ENCODE peak calls at places on chromosomes 2 and 18, in four cellular contexts. H, V, Y and M are unnamed samples.
A peak's percentile ranks its signal among the peaks of the same experiment; 100 is the strongest.

GRCh38 chr2:54271843-54272600 is 16.0 kb upstream of the TSPYL6 start:
- DNase-seq in H (no peak), Y (no peak), V (no peak), M (no peak)

GRCh38 chr2:160210599-160211138 is 10.6 kb upstream of the ITGB6 start:
- DNase-seq in H (peak; percentile 25), Y (peak; percentile 39), V (peak; percentile 46), M (no peak)

GRCh38 chr2:168245074-168245825 is 2.1 kb downstream of the STK39 start:
- DNase-seq in V (peak; percentile 30), H (no peak), Y (no peak), M (no peak)

GRCh38 chr2:106304612-106305184 is 110.6 kb upstream of the UXS1 start:
- DNase-seq in V (no peak), Y (no peak), H (no peak), M (no peak)

GRCh38 chr2:39228413-39229209 is 15.2 kb downstream of the CDKL4 start:
- DNase-seq in H (no peak), V (peak; percentile 1), Y (no peak), M (no peak)

GRCh38 chr2:23689891-23690290 is 237.0 kb downstream of the ATAD2B start:
- DNase-seq in Y (no peak), V (no peak), H (no peak), M (no peak)

GRCh38 chr2:203352604-203353255 is 24.5 kb downstream of the ABI2 start:
- DNase-seq in V (no peak), H (no peak), Y (no peak), M (no peak)

GRCh38 chr2:129810521-129810920 is 168.9 kb upstream of the RAB6C start:
- DNase-seq in Y (no peak), H (no peak), V (no peak), M (no peak)

GRCh38 chr2:174892546-174892945 is 112.6 kb downstream of the CHN1 start:
- DNase-seq in Y (no peak), V (no peak), H (no peak), M (no peak)

GRCh38 chr2:213500881-213501280 is 216.6 kb downstream of the SPAG16 start:
- DNase-seq in Y (no peak), V (no peak), H (no peak), M (no peak)

GRCh38 chr2:172698041-172698863 is 37.4 kb upstream of the RAPGEF4 start:
- DNase-seq in V (peak; percentile 92), H (no peak), Y (no peak), M (no peak)

GRCh38 chr2:187482796-187483195 is 34.7 kb upstream of the CALCRL start:
- DNase-seq in V (no peak), Y (no peak), H (no peak), M (no peak)

GRCh38 chr2:14750433-14750832 is 117.9 kb downstream of the LRATD1 start:
- DNase-seq in Y (no peak), V (no peak), H (no peak), M (no peak)

GRCh38 chr2:70248810-70249438 is 496 bp upstream of the TIA1 start:
- DNase-seq in Y (peak; percentile 91), H (peak; percentile 84), V (peak; percentile 14), M (peak; percentile 67)

GRCh38 chr18:38402509-38402908 is 836.9 kb upstream of the CELF4 start:
- DNase-seq in Y (no peak), V (no peak), H (no peak), M (no peak)

GRCh38 chr2:105179469-105180372 is 61.8 kb upstream of the GPR45 start:
- DNase-seq in Y (peak; percentile 17), V (peak; percentile 84), H (no peak), M (no peak)

GRCh38 chr2:241941691-241942301 is 72.3 kb downstream of the RTP5 start:
- DNase-seq in Y (no peak), H (no peak), V (no peak), M (no peak)

GRCh38 chr2:96503637-96504243 is 1.4 kb downstream of the NEURL3 start:
- DNase-seq in Y (no peak), H (no peak), V (no peak), M (no peak)

GRCh38 chr2:30268296-30268871 is 37.0 kb downstream of the LBH start:
- DNase-seq in H (no peak), Y (no peak), V (no peak), M (no peak)

GRCh38 chr2:198347349-198347748 is 543.0 kb downstream of the PLCL1 start:
- DNase-seq in H (no peak), V (peak; percentile 26), Y (no peak), M (no peak)

GRCh38 chr2:134207589-134208209 is 46.2 kb upstream of the MGAT5 start:
- DNase-seq in H (peak; percentile 40), V (peak; percentile 30), Y (no peak), M (no peak)

GRCh38 chr2:231522418-231523180 is 7.6 kb downstream of the NMUR1 start:
- DNase-seq in H (no peak), Y (no peak), V (peak; percentile 35), M (no peak)

GRCh38 chr2:215950009-215950408 is 63.3 kb downstream of the MREG start:
- DNase-seq in H (no peak), V (peak; percentile 53), Y (no peak), M (no peak)

GRCh38 chr2:101364878-101365277 is 22.4 kb downstream of the CREG2 start:
- DNase-seq in H (no peak), Y (no peak), V (no peak), M (no peak)

GRCh38 chr2:96144481-96145027 is 686 bp downstream of the DUSP2 start:
- DNase-seq in Y (no peak), V (no peak), H (no peak), M (no peak)

GRCh38 chr2:234291765-234292204 is 205.1 kb downstream of the ARL4C start:
- DNase-seq in Y (no peak), V (peak; percentile 78), H (peak; percentile 14), M (no peak)

GRCh38 chr2:234288974-234289455 is 207.9 kb downstream of the ARL4C start:
- DNase-seq in V (peak; percentile 44), Y (no peak), H (peak; percentile 68), M (peak; percentile 17)

GRCh38 chr2:234290196-234290595 is 206.7 kb downstream of the ARL4C start:
- DNase-seq in H (no peak), Y (no peak), V (no peak), M (no peak)

GRCh38 chr2:234289789-234290188 is 207.1 kb downstream of the ARL4C start:
- DNase-seq in V (peak; percentile 86), H (peak; percentile 33), Y (no peak), M (no peak)

DNA sequence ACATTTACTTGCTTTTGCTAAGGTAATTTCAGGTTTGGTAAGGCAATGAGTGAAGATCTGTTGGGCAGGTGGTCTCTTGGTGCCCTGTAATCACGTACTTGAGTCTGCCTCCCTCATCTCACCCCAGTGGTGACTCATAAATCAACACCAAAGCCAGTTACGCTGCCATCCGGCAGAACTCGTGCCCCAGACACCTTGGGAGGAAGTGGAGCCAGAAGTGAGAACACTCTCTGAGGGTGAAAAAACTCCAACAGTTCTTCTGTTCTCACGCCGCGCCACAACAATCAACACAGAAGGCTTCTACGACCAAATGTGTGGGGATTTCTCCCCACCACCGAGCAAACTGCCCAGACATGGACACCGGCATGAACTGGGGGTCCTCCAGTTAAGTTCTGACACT is 206.2 kb downstream of the ARL4C start:
- DNase-seq in V (peak; percentile 28), H (peak; percentile 85), Y (no peak), M (no peak)
- H3K4me3 ChIP-seq in V (no peak overlapping the region), H (no peak overlapping the region), Y (no peak overlapping the region), M (no peak overlapping the region)

GRCh38 chr2:10038123-10038522 is 5.2 kb upstream of the KLF11 start:
- DNase-seq in V (no peak), Y (no peak), H (no peak), M (no peak)
- H3K4me1 ChIP-seq in V (peaks cover 10% of the 10 kb centered on the region), Y (peaks cover 27% of the 10 kb centered on the region), H (peaks cover 7% of the 10 kb centered on the region), M (peaks cover 70% of the 10 kb centered on the region)

DNA sequence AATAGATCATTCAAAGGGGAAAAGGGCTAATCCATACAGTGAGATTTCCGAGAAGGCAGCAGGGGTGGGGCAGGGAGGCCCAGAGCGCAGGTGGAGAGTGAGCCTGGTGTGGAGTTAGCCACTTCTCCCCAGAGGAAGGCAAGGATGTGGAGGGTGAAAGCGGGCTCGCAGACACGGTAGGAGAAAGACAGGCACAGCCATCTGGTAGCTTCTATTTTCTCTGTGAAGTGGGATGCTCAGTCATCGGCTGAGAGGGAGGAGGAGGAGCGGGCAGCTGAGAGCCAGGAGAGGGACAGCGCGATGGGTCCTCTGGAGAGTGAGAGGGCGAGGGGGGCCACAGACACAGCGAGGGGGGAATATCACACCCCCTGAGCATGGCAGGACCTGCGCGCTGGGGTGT is 153.3 kb upstream of the NDUFV2 start:
- DNase-seq in H (no peak), V (peak; percentile 57), Y (no peak), M (no peak)
- H3K4me3 ChIP-seq in H (no peak overlapping the region), V (peak overlapping the region; percentile 23), Y (no peak overlapping the region), M (no peak overlapping the region)

GRCh38 chr2:121480826-121481225 is 49.9 kb upstream of the RNU4ATAC start:
- DNase-seq in V (peak; percentile 98), H (no peak), Y (peak; percentile 43), M (no peak)
- H3K4me1 ChIP-seq in V (peaks cover 8% of the 10 kb centered on the region), H (no peaks in the 10 kb centered on the region), Y (peaks cover 4% of the 10 kb centered on the region), M (peaks cover 34% of the 10 kb centered on the region)

GRCh38 chr2:25878361-25879132 is at the start of gene ASXL2:
- DNase-seq in H (peak; percentile 96), Y (peak; percentile 95), V (peak; percentile 98), M (peak; percentile 80)

GRCh38 chr2:25881759-25882158 is 3.5 kb upstream of the ASXL2 start:
- DNase-seq in H (no peak), V (no peak), Y (no peak), M (no peak)

GRCh38 chr2:25877431-25878360 is 591 bp downstream of the ASXL2 start:
- DNase-seq in Y (peak; percentile 42), H (peak; percentile 41), V (peak; percentile 60), M (no peak)

GRCh38 chr2:25879133-25879730 is 945 bp upstream of the ASXL2 start:
- DNase-seq in H (no peak), V (peak; percentile 79), Y (no peak), M (no peak)
- H3K4me3 ChIP-seq in H (no peak overlapping the region), V (peak overlapping the region; percentile 94), Y (no peak overlapping the region), M (peak overlapping the region; percentile 98)

DNA sequence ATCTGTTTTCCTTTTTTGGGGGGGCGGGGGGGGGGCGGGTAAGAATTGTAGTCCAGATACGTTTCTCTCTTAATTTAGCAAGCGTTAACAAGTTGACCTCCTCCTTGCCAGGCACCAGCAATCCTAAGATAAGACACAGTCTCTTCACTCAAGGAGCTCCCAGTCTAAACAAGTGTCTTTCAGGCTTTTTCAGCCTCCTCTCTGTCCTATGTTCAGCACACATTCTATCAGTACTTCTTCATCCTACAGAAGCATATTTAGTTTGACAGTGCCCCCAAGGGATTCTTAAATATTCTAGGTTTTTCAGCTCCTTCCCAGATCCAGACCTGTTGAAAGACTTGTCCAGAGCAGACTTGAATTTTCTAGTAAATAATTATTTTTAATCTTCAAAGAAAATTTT is 2.7 kb downstream of the PPP1CB start:
- DNase-seq in H (no peak), V (no peak), Y (no peak), M (no peak)
- H3K4me1 ChIP-seq in H (peaks cover 35% of the 10 kb centered on the region), V (peaks cover 21% of the 10 kb centered on the region), Y (peaks cover 9% of the 10 kb centered on the region), M (peaks cover 44% of the 10 kb centered on the region)

GRCh38 chr18:4755848-4756247 is 300.7 kb upstream of the DLGAP1 start:
- DNase-seq in Y (no peak), V (no peak), H (no peak), M (no peak)
- H3K4me3 ChIP-seq in Y (no peak overlapping the region), V (no peak overlapping the region), H (no peak overlapping the region), M (no peak overlapping the region)

GRCh38 chr18:45069542-45069941 is 388.9 kb downstream of the SETBP1 start:
- DNase-seq in H (no peak), V (no peak), Y (no peak), M (no peak)
- H3K4me1 ChIP-seq in H (no peaks in the 10 kb centered on the region), V (no peaks in the 10 kb centered on the region), Y (no peaks in the 10 kb centered on the region), M (no peaks in the 10 kb centered on the region)

GRCh38 chr2:189022492-189022891 is 48.3 kb downstream of the COL3A1 start:
- DNase-seq in Y (no peak), H (no peak), V (no peak), M (no peak)
- H3K4me3 ChIP-seq in Y (no peak overlapping the region), H (no peak overlapping the region), V (no peak overlapping the region), M (no peak overlapping the region)

GRCh38 chr2:45992021-45992745 is 305.0 kb upstream of the EPAS1 start:
- DNase-seq in Y (no peak), H (no peak), V (peak; percentile 89), M (peak; percentile 56)
- H3K4me1 ChIP-seq in Y (peaks cover 7% of the 10 kb centered on the region), H (no peaks in the 10 kb centered on the region), V (peaks cover 10% of the 10 kb centered on the region), M (peaks cover 44% of the 10 kb centered on the region)